ENCODE peak calls at places on chromosomes 3 and 15, in seven cellular contexts. R is esophagus squamous epithelium, M is cardiac muscle cell, O is brain microvascular endothelial cell, L is uterus, V is ovary, N is hepatocyte. C is an unnamed sample.

GRCh38 chr3:13954266-13954665 is 74.4 kb upstream of the WNT7A start:
- DNase-seq in R (no peak), M (no peak), O (no peak), L (no peak), V (no peak), N (no peak), C (no peak)

GRCh38 chr3:112084980-112085697 is 1.1 kb upstream of the C3orf52 start:
- DNase-seq in R (no peak), M (peak), O (no peak), L (no peak), V (no peak), N (peak), C (no peak)

GRCh38 chr15:65196637-65197336 is 11.6 kb upstream of the CLPX start:
- DNase-seq in R (no peak), M (no peak), O (no peak), L (no peak), V (no peak), N (no peak), C (no peak)

GRCh38 chr15:48250640-48251076 is 44.6 kb downstream of the SLC12A1 start:
- DNase-seq in R (no peak), M (peak), O (peak), L (no peak), V (peak), N (peak), C (no peak)

GRCh38 chr3:53844262-53845102 is 1.7 kb downstream of the CHDH start:
- DNase-seq in R (no peak), M (no peak), O (no peak), L (no peak), V (no peak), N (peak), C (no peak)

GRCh38 chr15:57017024-57017423 is 98.6 kb downstream of the TCF12 start:
- DNase-seq in R (no peak), M (peak), O (no peak), L (no peak), V (no peak), N (no peak), C (no peak)

GRCh38 chr3:117719316-117719926 is 1009.8 kb downstream of the TUSC7 start:
- DNase-seq in R (no peak), M (peak), O (no peak), L (no peak), V (no peak), N (peak), C (no peak)

GRCh38 chr3:31106912-31107311 is 212.5 kb upstream of the GADL1 start:
- DNase-seq in R (no peak), M (no peak), O (no peak), L (no peak), V (no peak), N (no peak), C (no peak)

GRCh38 chr3:187759601-187760000 is 14.3 kb upstream of the BCL6 start:
- DNase-seq in R (no peak), M (no peak), O (no peak), L (no peak), V (no peak), N (no peak), C (no peak)

GRCh38 chr3:55896155-55896554 is 409.0 kb upstream of the WNT5A start:
- DNase-seq in R (no peak), M (no peak), O (no peak), L (no peak), V (no peak), N (no peak), C (no peak)

GRCh38 chr15:38707802-38708671 is 143.4 kb upstream of the RASGRP1 start:
- DNase-seq in R (no peak), M (peak), O (peak), L (peak), V (no peak), N (peak), C (no peak)

GRCh38 chr3:131762981-131763380 is 260.2 kb upstream of the MRPL3 start:
- DNase-seq in R (no peak), M (no peak), O (no peak), L (no peak), V (no peak), N (no peak), C (no peak)

GRCh38 chr3:36817806-36818205 is 53.5 kb upstream of the DCLK3 start:
- DNase-seq in R (no peak), M (no peak), O (no peak), L (no peak), V (no peak), N (no peak), C (no peak)

GRCh38 chr3:39848365-39848764 is 39.0 kb downstream of the MYRIP start:
- DNase-seq in R (no peak), M (no peak), O (no peak), L (no peak), V (no peak), N (no peak), C (no peak)

GRCh38 chr15:67741313-67741712 is 84.0 kb upstream of the SKOR1 start:
- DNase-seq in R (no peak), M (no peak), O (peak), L (no peak), V (no peak), N (no peak), C (no peak)

GRCh38 chr3:123559040-123559861 is 25.6 kb downstream of the HACD2 start:
- DNase-seq in R (no peak), M (peak), O (peak), L (no peak), V (no peak), N (peak), C (no peak)

DNA sequence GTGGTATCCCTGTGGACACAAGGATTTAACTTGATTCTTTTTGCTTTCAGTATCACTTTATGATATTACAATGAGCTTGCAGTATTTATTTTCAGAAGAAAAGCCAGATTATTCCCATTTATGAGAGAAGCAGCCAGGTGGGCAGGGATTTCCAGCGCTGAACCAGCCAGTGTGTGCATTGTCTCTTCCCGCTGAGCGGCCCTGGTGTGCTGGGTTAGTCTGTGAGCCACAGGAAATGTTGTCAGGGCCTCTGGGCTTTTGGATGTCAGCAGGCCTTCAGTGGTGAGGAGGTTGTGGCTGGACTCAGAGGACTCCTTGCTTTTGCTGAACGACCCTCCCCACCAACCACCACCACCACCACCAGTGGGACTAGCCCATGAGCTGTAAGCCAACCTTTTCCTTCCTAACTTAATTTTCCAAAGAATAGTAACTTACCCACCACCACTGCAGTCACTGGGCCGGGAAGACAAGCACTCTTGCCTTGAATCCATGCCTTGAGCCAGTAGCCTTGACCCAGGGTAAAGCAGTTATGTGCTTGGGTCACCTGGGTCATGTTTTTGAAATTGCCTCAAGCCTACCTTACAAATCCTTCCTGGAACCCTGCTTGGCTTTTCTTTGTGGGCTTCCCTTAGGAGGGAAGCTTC is 33.1 kb downstream of the FLNB start:
- DNase-seq in R (no peak), M (no peak), O (peak), L (no peak), V (peak), N (no peak), C (no peak)
- H3K27ac ChIP-seq in R (peak), M (no peak), O (peak), L (peak), V (peak), N (peak), C (peak)

GRCh38 chr3:10944866-10945265 is 47.7 kb upstream of the SLC6A1 start:
- DNase-seq in R (no peak), M (no peak), O (no peak), L (no peak), V (no peak), N (no peak), C (no peak)

GRCh38 chr3:10942806-10943205 is 49.7 kb upstream of the SLC6A1 start:
- DNase-seq in R (no peak), M (no peak), O (no peak), L (no peak), V (peak), N (no peak), C (no peak)

GRCh38 chr3:10939556-10939955 is 53.0 kb upstream of the SLC6A1 start:
- DNase-seq in R (no peak), M (no peak), O (no peak), L (no peak), V (peak), N (no peak), C (no peak)

GRCh38 chr3:10940106-10940505 is 52.4 kb upstream of the SLC6A1 start:
- DNase-seq in R (no peak), M (no peak), O (no peak), L (no peak), V (no peak), N (no peak), C (no peak)

GRCh38 chr3:10941972-10942371 is 50.6 kb upstream of the SLC6A1 start:
- DNase-seq in R (no peak), M (no peak), O (no peak), L (no peak), V (peak), N (no peak), C (no peak)
- TF ChIP-seq CTCF in R (peak), M (peak), O (peak), L (no peak), V (no peak), N (peak), C (peak)

DNA sequence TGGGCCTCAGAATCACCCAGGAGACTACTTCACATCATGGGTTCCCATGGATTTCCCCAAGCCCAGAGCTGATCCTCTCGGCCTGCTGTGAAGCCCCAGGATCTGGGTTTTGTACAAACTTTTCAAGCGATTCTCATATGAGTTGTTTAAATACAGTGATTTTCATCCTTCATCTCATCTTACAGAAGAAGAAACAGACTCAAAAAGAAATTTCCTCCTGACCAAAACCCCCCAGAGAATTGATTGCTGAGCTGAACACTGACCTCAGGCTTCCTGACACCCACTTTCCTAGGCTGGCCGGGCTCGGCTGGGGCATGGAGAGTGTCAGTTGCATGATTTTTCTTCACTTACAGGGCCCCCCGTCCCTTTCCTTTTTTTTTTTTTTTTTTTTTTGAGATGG is 60.3 kb downstream of the BDH1 start:
- DNase-seq in R (no peak), M (no peak), O (no peak), L (no peak), V (no peak), N (no peak), C (no peak)
- H3K27ac ChIP-seq in R (peak), M (no peak), O (no peak), L (no peak), V (no peak), N (no peak), C (peak)

GRCh38 chr3:119098620-119099222 is 47.2 kb upstream of the TEX55 start:
- DNase-seq in R (no peak), M (peak), O (peak), L (no peak), V (no peak), N (peak), C (no peak)
- TF ChIP-seq CTCF in R (peak), M (peak), O (peak), L (peak), V (peak), N (peak), C (peak)

GRCh38 chr3:113783980-113784379 is 37.1 kb downstream of the ATP6V1A start:
- DNase-seq in R (no peak), M (no peak), O (no peak), L (no peak), V (no peak), N (no peak), C (no peak)

DNA sequence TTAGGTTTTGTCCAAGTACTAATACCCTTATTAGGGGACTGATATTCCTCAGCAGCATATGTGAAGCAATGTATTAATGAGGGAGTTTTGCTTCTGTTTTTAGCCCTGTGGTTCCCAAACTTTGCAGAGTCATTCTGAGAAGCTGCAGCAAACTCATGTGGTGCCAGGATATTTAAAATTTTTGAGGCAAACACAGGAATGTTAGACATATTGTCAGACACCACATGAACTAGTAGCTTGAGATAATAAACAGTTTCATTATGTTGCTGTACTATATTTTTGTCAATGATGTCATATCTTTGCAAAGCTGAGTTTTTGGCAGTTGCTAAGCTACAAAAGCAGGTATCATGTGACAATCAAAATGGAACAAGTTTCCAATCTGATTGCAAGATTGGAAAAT is 36.6 kb downstream of the ATP6V1A start:
- DNase-seq in R (no peak), M (no peak), O (peak), L (no peak), V (no peak), N (no peak), C (no peak)
- H3K27ac ChIP-seq in R (no peak), M (no peak), O (peak), L (peak), V (no peak), N (no peak), C (peak)

GRCh38 chr15:45276851-45277250 is 24.8 kb downstream of the SLC28A2 start:
- DNase-seq in R (no peak), M (peak), O (no peak), L (no peak), V (no peak), N (peak), C (no peak)
- TF ChIP-seq CTCF in R (peak), M (peak), O (peak), L (peak), V (no peak), N (peak), C (peak)

GRCh38 chr15:76983588-76984379 is 11.1 kb upstream of the PSTPIP1 start:
- DNase-seq in R (no peak), M (no peak), O (no peak), L (no peak), V (peak), N (no peak), C (no peak)
- H3K27ac ChIP-seq in R (peak), M (no peak), O (no peak), L (no peak), V (no peak), N (no peak), C (peak)

GRCh38 chr3:125589743-125590142 is 5.6 kb downstream of the OSBPL11 start:
- DNase-seq in R (no peak), M (no peak), O (no peak), L (no peak), V (no peak), N (no peak), C (no peak)

GRCh38 chr3:125582707-125583106 is 12.6 kb downstream of the OSBPL11 start:
- DNase-seq in R (no peak), M (no peak), O (no peak), L (no peak), V (no peak), N (peak), C (no peak)

GRCh38 chr3:125591116-125591755 is 4.1 kb downstream of the OSBPL11 start:
- DNase-seq in R (no peak), M (no peak), O (no peak), L (no peak), V (no peak), N (no peak), C (no peak)

GRCh38 chr3:125587039-125587664 is 8.1 kb downstream of the OSBPL11 start:
- DNase-seq in R (no peak), M (no peak), O (no peak), L (no peak), V (no peak), N (no peak), C (no peak)

GRCh38 chr3:125585595-125586223 is 9.6 kb downstream of the OSBPL11 start:
- DNase-seq in R (no peak), M (peak), O (peak), L (peak), V (peak), N (peak), C (no peak)
- TF ChIP-seq CTCF in R (peak), M (peak), O (peak), L (peak), V (peak), N (peak), C (peak)

GRCh38 chr15:40439461-40440299 is 1.1 kb upstream of the BAHD1 start:
- DNase-seq in R (no peak), M (peak), O (peak), L (peak), V (peak), N (peak), C (no peak)
- H3K27ac ChIP-seq in R (peak), M (peak), O (no peak), L (no peak), V (peak), N (peak), C (no peak)

GRCh38 chr3:42601898-42602581 is 1.6 kb downstream of the NKTR start:
- DNase-seq in R (no peak), M (no peak), O (no peak), L (no peak), V (no peak), N (peak), C (no peak)
- TF ChIP-seq CTCF in R (no peak), M (no peak), O (peak), L (no peak), V (no peak), N (peak), C (no peak)

C was measured in thoracic aorta.